ENCODE peak calls at places on chromosomes 16 and 17, in seven cellular contexts. One of them, this sample, is unnamed.

GRCh38 chr17:28227278-28228108 is 91.5 kb upstream of the TMEM97 start:
- DNase-seq in endothelial cell: peak; percentile 79
- DNase-seq in H1: peak; percentile 94
- DNase-seq in nephron progenitor cell: peak; percentile 91
- DNase-seq in heart left ventricle: no peak
- DNase-seq in fibroblast of lung: peak; percentile 19
- DNase-seq in tibial artery: no peak
- DNase-seq in this sample: no peak

GRCh38 chr17:43860927-43861622 is 14.1 kb downstream of the CD300LG start:
- DNase-seq in endothelial cell: peak; percentile 31
- DNase-seq in H1: no peak
- DNase-seq in nephron progenitor cell: no peak
- DNase-seq in heart left ventricle: peak; percentile 62
- DNase-seq in fibroblast of lung: no peak
- DNase-seq in tibial artery: peak; percentile 63
- DNase-seq in this sample: no peak

GRCh38 chr17:57256708-57257112 is 387 bp downstream of the MSI2 start:
- DNase-seq in endothelial cell: no peak
- DNase-seq in H1: no peak
- DNase-seq in nephron progenitor cell: no peak
- DNase-seq in heart left ventricle: no peak
- DNase-seq in fibroblast of lung: peak; percentile 15
- DNase-seq in tibial artery: no peak
- DNase-seq in this sample: no peak

GRCh38 chr17:55265434-55266021 is 768 bp downstream of the HLF start:
- DNase-seq in endothelial cell: peak; percentile 17
- DNase-seq in H1: no peak
- DNase-seq in nephron progenitor cell: peak; percentile 48
- DNase-seq in heart left ventricle: peak; percentile 48
- DNase-seq in fibroblast of lung: no peak
- DNase-seq in tibial artery: no peak
- DNase-seq in this sample: no peak

GRCh38 chr17:39867084-39867890 is 715 bp upstream of the ZPBP2 start:
- DNase-seq in endothelial cell: no peak
- DNase-seq in H1: no peak
- DNase-seq in nephron progenitor cell: no peak
- DNase-seq in heart left ventricle: no peak
- DNase-seq in fibroblast of lung: no peak
- DNase-seq in tibial artery: no peak
- DNase-seq in this sample: no peak

GRCh38 chr17:77506371-77506991 is 365.7 kb downstream of the SEC14L1 start:
- DNase-seq in endothelial cell: no peak
- DNase-seq in H1: no peak
- DNase-seq in nephron progenitor cell: no peak
- DNase-seq in heart left ventricle: no peak
- DNase-seq in fibroblast of lung: no peak
- DNase-seq in tibial artery: no peak
- DNase-seq in this sample: no peak

GRCh38 chr16:1923299-1924034 is 5.3 kb upstream of the HS3ST6 start:
- DNase-seq in endothelial cell: no peak
- DNase-seq in H1: peak; percentile 49
- DNase-seq in nephron progenitor cell: peak; percentile 76
- DNase-seq in heart left ventricle: no peak
- DNase-seq in fibroblast of lung: peak; percentile 36
- DNase-seq in tibial artery: no peak
- DNase-seq in this sample: peak; percentile 43

GRCh38 chr16:1784977-1785845 is 2.5 kb downstream of the NUBP2 start:
- DNase-seq in endothelial cell: peak; percentile 2
- DNase-seq in H1: no peak
- DNase-seq in nephron progenitor cell: peak; percentile 3
- DNase-seq in heart left ventricle: peak; percentile 27
- DNase-seq in fibroblast of lung: no peak
- DNase-seq in tibial artery: no peak
- DNase-seq in this sample: no peak

GRCh38 chr16:21634216-21634615 is 18.2 kb downstream of the IGSF6 start:
- DNase-seq in endothelial cell: no peak
- DNase-seq in H1: no peak
- DNase-seq in nephron progenitor cell: no peak
- DNase-seq in heart left ventricle: no peak
- DNase-seq in fibroblast of lung: no peak
- DNase-seq in tibial artery: no peak
- DNase-seq in this sample: no peak

GRCh38 chr17:78117027-78117981 is 11.3 kb downstream of the TMC6 start:
- DNase-seq in endothelial cell: no peak
- DNase-seq in H1: no peak
- DNase-seq in nephron progenitor cell: peak; percentile 54
- DNase-seq in heart left ventricle: no peak
- DNase-seq in fibroblast of lung: no peak
- DNase-seq in tibial artery: no peak
- DNase-seq in this sample: no peak

GRCh38 chr16:76676356-76676755 is 399.2 kb downstream of the CNTNAP4 start:
- DNase-seq in endothelial cell: no peak
- DNase-seq in H1: no peak
- DNase-seq in nephron progenitor cell: no peak
- DNase-seq in heart left ventricle: no peak
- DNase-seq in fibroblast of lung: no peak
- DNase-seq in tibial artery: no peak
- DNase-seq in this sample: no peak

GRCh38 chr16:56426585-56426984 is 1.2 kb upstream of the AMFR start:
- DNase-seq in endothelial cell: no peak
- DNase-seq in H1: no peak
- DNase-seq in nephron progenitor cell: no peak
- DNase-seq in heart left ventricle: no peak
- DNase-seq in fibroblast of lung: no peak
- DNase-seq in tibial artery: no peak
- DNase-seq in this sample: no peak

GRCh38 chr17:38430822-38431221 is 2.6 kb downstream of the ARHGAP23 start:
- DNase-seq in endothelial cell: no peak
- DNase-seq in H1: no peak
- DNase-seq in nephron progenitor cell: no peak
- DNase-seq in heart left ventricle: no peak
- DNase-seq in fibroblast of lung: no peak
- DNase-seq in tibial artery: no peak
- DNase-seq in this sample: no peak

GRCh38 chr17:21376835-21377690 is 906 bp downstream of the KCNJ12 start:
- DNase-seq in endothelial cell: peak; percentile 31
- DNase-seq in H1: no peak
- DNase-seq in nephron progenitor cell: peak; percentile 28
- DNase-seq in heart left ventricle: no peak
- DNase-seq in fibroblast of lung: peak; percentile 28
- DNase-seq in tibial artery: no peak
- DNase-seq in this sample: no peak

GRCh38 chr17:80393961-80394360 is 21.0 kb upstream of the ENDOV start:
- DNase-seq in endothelial cell: no peak
- DNase-seq in H1: no peak
- DNase-seq in nephron progenitor cell: no peak
- DNase-seq in heart left ventricle: no peak
- DNase-seq in fibroblast of lung: no peak
- DNase-seq in tibial artery: peak; percentile 19
- DNase-seq in this sample: no peak

GRCh38 chr16:85479972-85480726 is 133.0 kb upstream of the GSE1 start:
- DNase-seq in endothelial cell: no peak
- DNase-seq in H1: no peak
- DNase-seq in nephron progenitor cell: peak; percentile 47
- DNase-seq in heart left ventricle: no peak
- DNase-seq in fibroblast of lung: no peak
- DNase-seq in tibial artery: no peak
- DNase-seq in this sample: no peak
- TF ChIP-seq CTCF in endothelial cell: no peak
- TF ChIP-seq CTCF in H1: peak; percentile 59
- TF ChIP-seq CTCF in nephron progenitor cell: peak; percentile 19
- TF ChIP-seq CTCF in heart left ventricle: peak; percentile 37
- TF ChIP-seq CTCF in fibroblast of lung: no peak
- TF ChIP-seq CTCF in tibial artery: peak; percentile 22
- TF ChIP-seq CTCF in this sample: no peak

GRCh38 chr17:5373112-5373511 is 46.4 kb downstream of the NUP88 start:
- DNase-seq in endothelial cell: no peak
- DNase-seq in H1: no peak
- DNase-seq in nephron progenitor cell: no peak
- DNase-seq in heart left ventricle: no peak
- DNase-seq in fibroblast of lung: no peak
- DNase-seq in tibial artery: no peak
- DNase-seq in this sample: no peak

GRCh38 chr17:5365831-5366230 is 53.6 kb downstream of the NUP88 start:
- DNase-seq in endothelial cell: no peak
- DNase-seq in H1: no peak
- DNase-seq in nephron progenitor cell: no peak
- DNase-seq in heart left ventricle: no peak
- DNase-seq in fibroblast of lung: no peak
- DNase-seq in tibial artery: no peak
- DNase-seq in this sample: no peak

GRCh38 chr17:5364696-5365095 is 54.8 kb downstream of the NUP88 start:
- DNase-seq in endothelial cell: no peak
- DNase-seq in H1: no peak
- DNase-seq in nephron progenitor cell: no peak
- DNase-seq in heart left ventricle: no peak
- DNase-seq in fibroblast of lung: no peak
- DNase-seq in tibial artery: no peak
- DNase-seq in this sample: no peak

DNA sequence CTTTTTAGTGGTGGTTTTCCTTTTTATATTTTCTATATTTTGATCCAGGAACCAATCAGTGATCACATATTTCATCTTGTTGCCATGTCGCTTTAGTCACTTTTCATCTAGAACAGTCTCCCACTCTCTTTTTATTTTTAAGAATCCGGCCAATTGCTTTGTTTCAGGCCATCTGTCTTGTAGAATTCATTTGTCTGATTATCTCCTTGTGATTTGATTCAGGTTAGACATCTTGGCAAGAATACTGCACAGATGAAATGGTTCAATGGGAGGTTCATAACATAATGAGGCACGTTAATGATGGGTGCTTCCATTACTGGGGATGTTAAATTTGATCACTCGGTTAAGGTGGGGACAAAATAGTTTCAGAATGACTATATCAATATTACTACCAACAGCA is 49.1 kb downstream of the NUP88 start:
- DNase-seq in endothelial cell: no peak
- DNase-seq in H1: no peak
- DNase-seq in nephron progenitor cell: no peak
- DNase-seq in heart left ventricle: no peak
- DNase-seq in fibroblast of lung: no peak
- DNase-seq in tibial artery: no peak
- DNase-seq in this sample: no peak
- TF ChIP-seq CTCF in endothelial cell: no peak
- TF ChIP-seq CTCF in H1: no peak
- TF ChIP-seq CTCF in nephron progenitor cell: no peak
- TF ChIP-seq CTCF in heart left ventricle: no peak
- TF ChIP-seq CTCF in fibroblast of lung: no peak
- TF ChIP-seq CTCF in tibial artery: no peak
- TF ChIP-seq CTCF in this sample: no peak

DNA sequence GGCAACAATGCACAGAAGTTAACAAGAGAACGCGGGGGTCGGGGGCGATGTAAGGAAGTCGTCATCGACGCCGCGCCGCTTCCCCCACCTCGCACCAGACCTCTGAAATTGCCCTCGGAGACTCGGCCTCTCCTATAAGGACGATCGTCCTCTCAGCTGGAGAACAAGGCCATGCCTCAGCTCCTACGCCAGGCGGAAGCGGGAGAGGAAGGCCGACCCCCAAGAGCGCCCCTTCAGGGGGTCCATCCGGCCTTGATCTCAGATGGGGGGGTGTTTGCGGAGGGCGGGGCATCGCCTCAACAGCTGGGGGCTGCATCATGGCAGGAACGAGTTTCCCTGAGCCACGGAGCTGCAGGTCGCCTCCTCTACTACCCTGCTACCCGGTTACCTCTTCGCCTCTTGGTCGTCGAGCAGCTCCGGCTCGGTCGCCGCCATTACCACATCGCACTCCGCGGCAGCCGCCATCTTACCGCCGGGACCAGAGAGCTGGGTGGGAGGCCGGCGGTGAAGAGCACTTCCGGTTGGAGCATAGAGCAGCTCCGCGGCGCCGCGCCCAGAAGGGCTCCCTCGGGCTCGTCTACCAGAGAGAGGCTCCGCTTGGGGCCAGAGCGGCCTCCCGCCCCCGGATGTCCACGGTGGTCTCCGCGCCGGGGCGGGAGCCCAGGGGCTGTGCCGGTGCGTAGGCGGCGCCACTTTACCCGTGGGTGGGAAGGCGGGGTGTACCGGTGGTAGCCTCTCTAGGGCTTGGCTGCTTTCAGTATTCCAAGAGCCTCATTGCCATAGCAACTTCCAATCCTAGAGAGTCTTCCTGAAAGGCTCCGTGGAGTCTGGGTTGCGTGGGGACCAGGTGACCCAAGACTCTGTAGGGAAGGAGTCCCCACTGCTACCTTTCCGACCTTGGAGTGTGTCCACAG is at the start of gene DNAJC7:
- DNase-seq in endothelial cell: peak; percentile 84
- DNase-seq in H1: peak; percentile 78
- DNase-seq in nephron progenitor cell: peak; percentile 88
- DNase-seq in heart left ventricle: peak; percentile 96
- DNase-seq in fibroblast of lung: peak; percentile 92
- DNase-seq in tibial artery: peak; percentile 91
- DNase-seq in this sample: peak; percentile 70
- TF ChIP-seq CTCF in endothelial cell: no peak
- TF ChIP-seq CTCF in H1: no peak
- TF ChIP-seq CTCF in nephron progenitor cell: no peak
- TF ChIP-seq CTCF in heart left ventricle: no peak
- TF ChIP-seq CTCF in fibroblast of lung: no peak
- TF ChIP-seq CTCF in tibial artery: no peak
- TF ChIP-seq CTCF in this sample: no peak

GRCh38 chr17:17107281-17107680 is 65.0 kb downstream of the MPRIP start:
- DNase-seq in endothelial cell: no peak
- DNase-seq in H1: no peak
- DNase-seq in nephron progenitor cell: no peak
- DNase-seq in heart left ventricle: no peak
- DNase-seq in fibroblast of lung: no peak
- DNase-seq in tibial artery: no peak
- DNase-seq in this sample: no peak

GRCh38 chr17:17104494-17104893 is 62.2 kb downstream of the MPRIP start:
- DNase-seq in endothelial cell: no peak
- DNase-seq in H1: no peak
- DNase-seq in nephron progenitor cell: no peak
- DNase-seq in heart left ventricle: no peak
- DNase-seq in fibroblast of lung: no peak
- DNase-seq in tibial artery: no peak
- DNase-seq in this sample: no peak

GRCh38 chr17:17104036-17104435 is 61.8 kb downstream of the MPRIP start:
- DNase-seq in endothelial cell: no peak
- DNase-seq in H1: no peak
- DNase-seq in nephron progenitor cell: no peak
- DNase-seq in heart left ventricle: no peak
- DNase-seq in fibroblast of lung: no peak
- DNase-seq in tibial artery: no peak
- DNase-seq in this sample: no peak

GRCh38 chr17:17106716-17107115 is 64.5 kb downstream of the MPRIP start:
- DNase-seq in endothelial cell: no peak
- DNase-seq in H1: no peak
- DNase-seq in nephron progenitor cell: no peak
- DNase-seq in heart left ventricle: no peak
- DNase-seq in fibroblast of lung: no peak
- DNase-seq in tibial artery: no peak
- DNase-seq in this sample: no peak

DNA sequence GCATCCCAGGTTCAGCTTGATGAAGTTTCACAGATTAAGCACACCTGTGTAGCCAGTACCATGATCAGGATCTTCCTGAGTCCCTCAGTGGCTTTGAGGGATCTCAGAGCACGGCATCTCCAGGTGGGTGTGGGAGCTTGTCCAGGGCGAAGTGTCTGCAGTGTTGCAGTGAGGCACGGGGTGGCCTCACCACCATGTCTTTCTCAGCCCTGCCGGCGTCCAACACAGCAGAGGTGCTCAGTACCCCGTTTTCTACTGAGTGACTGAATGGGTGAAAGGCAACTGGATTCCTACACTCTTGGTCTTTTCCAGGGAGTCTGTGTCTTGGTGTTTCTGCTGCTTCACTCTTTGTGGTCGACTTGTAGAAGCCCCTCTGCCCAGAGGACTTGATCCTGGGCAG is 63.7 kb downstream of the MPRIP start:
- DNase-seq in endothelial cell: no peak
- DNase-seq in H1: no peak
- DNase-seq in nephron progenitor cell: no peak
- DNase-seq in heart left ventricle: no peak
- DNase-seq in fibroblast of lung: no peak
- DNase-seq in tibial artery: no peak
- DNase-seq in this sample: no peak
- TF ChIP-seq CTCF in endothelial cell: no peak
- TF ChIP-seq CTCF in H1: no peak
- TF ChIP-seq CTCF in nephron progenitor cell: no peak
- TF ChIP-seq CTCF in heart left ventricle: no peak
- TF ChIP-seq CTCF in fibroblast of lung: no peak
- TF ChIP-seq CTCF in tibial artery: no peak
- TF ChIP-seq CTCF in this sample: no peak